ENCODE peak calls at places on chromosomes 7 and 10, in eight cellular contexts. One of them, this sample, is unnamed. For H3K36me3, the result is how much of the 10 kb centered on the place peaks cover.

GRCh38 chr7:231030-231857 is 38.9 kb downstream of the FAM20C start:
- DNase-seq in SJSA1: no peak
- DNase-seq in prostate gland: no peak
- DNase-seq in thyroid gland: no peak
- DNase-seq in brain microvascular endothelial cell: no peak
- DNase-seq in astrocyte: no peak
- DNase-seq in CD4-positive, CD25-positive, alpha-beta regulatory T cell: no peak
- DNase-seq in lower lobe of right lung: no peak
- DNase-seq in this sample: no peak

GRCh38 chr10:99467236-99467999 is 37.0 kb upstream of the GOT1 start:
- DNase-seq in lower lobe of right lung: no peak
- DNase-seq in CD4-positive, CD25-positive, alpha-beta regulatory T cell: no peak
- DNase-seq in brain microvascular endothelial cell: no peak
- DNase-seq in SJSA1: peak
- DNase-seq in prostate gland: no peak
- DNase-seq in thyroid gland: no peak
- DNase-seq in astrocyte: no peak
- DNase-seq in this sample: no peak

GRCh38 chr10:12194752-12195271 is 879 bp downstream of the NUDT5 start:
- DNase-seq in CD4-positive, CD25-positive, alpha-beta regulatory T cell: peak
- DNase-seq in prostate gland: peak
- DNase-seq in thyroid gland: peak
- DNase-seq in astrocyte: peak
- DNase-seq in brain microvascular endothelial cell: peak
- DNase-seq in lower lobe of right lung: peak
- DNase-seq in SJSA1: peak
- DNase-seq in this sample: peak

GRCh38 chr7:124635416-124635815 is 130.2 kb downstream of the GPR37 start:
- DNase-seq in astrocyte: no peak
- DNase-seq in prostate gland: no peak
- DNase-seq in thyroid gland: no peak
- DNase-seq in SJSA1: no peak
- DNase-seq in lower lobe of right lung: no peak
- DNase-seq in brain microvascular endothelial cell: no peak
- DNase-seq in CD4-positive, CD25-positive, alpha-beta regulatory T cell: no peak
- DNase-seq in this sample: no peak

GRCh38 chr10:49228677-49229076 is 40.5 kb upstream of the TMEM273 start:
- DNase-seq in lower lobe of right lung: no peak
- DNase-seq in SJSA1: no peak
- DNase-seq in astrocyte: no peak
- DNase-seq in thyroid gland: no peak
- DNase-seq in prostate gland: no peak
- DNase-seq in brain microvascular endothelial cell: no peak
- DNase-seq in CD4-positive, CD25-positive, alpha-beta regulatory T cell: no peak
- DNase-seq in this sample: no peak

GRCh38 chr7:124570558-124570957 is 195.0 kb downstream of the GPR37 start:
- DNase-seq in brain microvascular endothelial cell: no peak
- DNase-seq in astrocyte: no peak
- DNase-seq in CD4-positive, CD25-positive, alpha-beta regulatory T cell: no peak
- DNase-seq in thyroid gland: no peak
- DNase-seq in prostate gland: no peak
- DNase-seq in SJSA1: no peak
- DNase-seq in lower lobe of right lung: no peak
- DNase-seq in this sample: no peak

GRCh38 chr10:92691042-92691590 is 1.4 kb downstream of the HHEX start:
- DNase-seq in prostate gland: no peak
- DNase-seq in lower lobe of right lung: peak
- DNase-seq in SJSA1: no peak
- DNase-seq in brain microvascular endothelial cell: no peak
- DNase-seq in thyroid gland: peak
- DNase-seq in astrocyte: no peak
- DNase-seq in CD4-positive, CD25-positive, alpha-beta regulatory T cell: no peak
- DNase-seq in this sample: no peak

GRCh38 chr10:113524539-113525490 is 28.0 kb upstream of the HABP2 start:
- DNase-seq in astrocyte: peak
- DNase-seq in prostate gland: no peak
- DNase-seq in lower lobe of right lung: no peak
- DNase-seq in brain microvascular endothelial cell: peak
- DNase-seq in CD4-positive, CD25-positive, alpha-beta regulatory T cell: no peak
- DNase-seq in thyroid gland: no peak
- DNase-seq in SJSA1: peak
- DNase-seq in this sample: peak

GRCh38 chr10:69994262-69994661 is 58.4 kb upstream of the MACROH2A2 start:
- DNase-seq in lower lobe of right lung: no peak
- DNase-seq in CD4-positive, CD25-positive, alpha-beta regulatory T cell: peak
- DNase-seq in SJSA1: peak
- DNase-seq in thyroid gland: no peak
- DNase-seq in prostate gland: no peak
- DNase-seq in brain microvascular endothelial cell: peak
- DNase-seq in astrocyte: peak
- DNase-seq in this sample: no peak

GRCh38 chr7:82404647-82405046 is 38.9 kb downstream of the CACNA2D1 start:
- DNase-seq in SJSA1: no peak
- DNase-seq in thyroid gland: no peak
- DNase-seq in brain microvascular endothelial cell: no peak
- DNase-seq in lower lobe of right lung: no peak
- DNase-seq in astrocyte: no peak
- DNase-seq in prostate gland: no peak
- DNase-seq in CD4-positive, CD25-positive, alpha-beta regulatory T cell: no peak
- DNase-seq in this sample: no peak

GRCh38 chr10:77629775-77630565 is 7.6 kb downstream of the KCNMA1 start:
- DNase-seq in prostate gland: no peak
- DNase-seq in astrocyte: no peak
- DNase-seq in lower lobe of right lung: no peak
- DNase-seq in thyroid gland: no peak
- DNase-seq in SJSA1: peak
- DNase-seq in brain microvascular endothelial cell: peak
- DNase-seq in CD4-positive, CD25-positive, alpha-beta regulatory T cell: no peak
- DNase-seq in this sample: no peak

GRCh38 chr10:91032614-91033248 is 111.8 kb upstream of the ANKRD1 start:
- DNase-seq in prostate gland: no peak
- DNase-seq in SJSA1: no peak
- DNase-seq in brain microvascular endothelial cell: no peak
- DNase-seq in astrocyte: no peak
- DNase-seq in CD4-positive, CD25-positive, alpha-beta regulatory T cell: no peak
- DNase-seq in thyroid gland: no peak
- DNase-seq in lower lobe of right lung: no peak
- DNase-seq in this sample: no peak

GRCh38 chr7:91556956-91557650 is 292.9 kb downstream of the FZD1 start:
- DNase-seq in prostate gland: peak
- DNase-seq in thyroid gland: no peak
- DNase-seq in lower lobe of right lung: no peak
- DNase-seq in SJSA1: peak
- DNase-seq in brain microvascular endothelial cell: no peak
- DNase-seq in CD4-positive, CD25-positive, alpha-beta regulatory T cell: no peak
- DNase-seq in astrocyte: no peak
- DNase-seq in this sample: no peak

GRCh38 chr7:149569025-149569725 is 71.6 kb upstream of the ZNF746 start:
- DNase-seq in SJSA1: no peak
- DNase-seq in CD4-positive, CD25-positive, alpha-beta regulatory T cell: no peak
- DNase-seq in brain microvascular endothelial cell: peak
- DNase-seq in lower lobe of right lung: no peak
- DNase-seq in prostate gland: no peak
- DNase-seq in thyroid gland: no peak
- DNase-seq in astrocyte: peak
- DNase-seq in this sample: no peak

GRCh38 chr10:130045091-130045652 is 65.5 kb downstream of the C10orf143 start:
- DNase-seq in brain microvascular endothelial cell: no peak
- DNase-seq in SJSA1: no peak
- DNase-seq in astrocyte: no peak
- DNase-seq in prostate gland: no peak
- DNase-seq in CD4-positive, CD25-positive, alpha-beta regulatory T cell: no peak
- DNase-seq in lower lobe of right lung: no peak
- DNase-seq in thyroid gland: no peak
- DNase-seq in this sample: no peak

GRCh38 chr7:6384327-6384726 is 63.4 kb downstream of the DAGLB start:
- DNase-seq in astrocyte: no peak
- DNase-seq in prostate gland: no peak
- DNase-seq in SJSA1: no peak
- DNase-seq in brain microvascular endothelial cell: no peak
- DNase-seq in CD4-positive, CD25-positive, alpha-beta regulatory T cell: no peak
- DNase-seq in lower lobe of right lung: no peak
- DNase-seq in thyroid gland: no peak
- DNase-seq in this sample: no peak

GRCh38 chr10:5576780-5577472 is 52.2 kb downstream of the CALML3 start:
- DNase-seq in SJSA1: no peak
- DNase-seq in prostate gland: no peak
- DNase-seq in brain microvascular endothelial cell: no peak
- DNase-seq in thyroid gland: no peak
- DNase-seq in CD4-positive, CD25-positive, alpha-beta regulatory T cell: no peak
- DNase-seq in lower lobe of right lung: peak
- DNase-seq in astrocyte: no peak
- DNase-seq in this sample: no peak

GRCh38 chr10:72597897-72598296 is 28.0 kb downstream of the MICU1 start:
- DNase-seq in SJSA1: no peak
- DNase-seq in lower lobe of right lung: no peak
- DNase-seq in astrocyte: peak
- DNase-seq in CD4-positive, CD25-positive, alpha-beta regulatory T cell: no peak
- DNase-seq in prostate gland: no peak
- DNase-seq in thyroid gland: no peak
- DNase-seq in brain microvascular endothelial cell: no peak
- DNase-seq in this sample: no peak

GRCh38 chr7:141339603-141340002 is 211.6 kb upstream of the AGK start:
- DNase-seq in brain microvascular endothelial cell: no peak
- DNase-seq in lower lobe of right lung: no peak
- DNase-seq in astrocyte: no peak
- DNase-seq in thyroid gland: peak
- DNase-seq in CD4-positive, CD25-positive, alpha-beta regulatory T cell: no peak
- DNase-seq in prostate gland: no peak
- DNase-seq in SJSA1: no peak
- DNase-seq in this sample: no peak

GRCh38 chr7:97847791-97848190 is 24.4 kb downstream of the ASNS start:
- DNase-seq in prostate gland: no peak
- DNase-seq in SJSA1: no peak
- DNase-seq in brain microvascular endothelial cell: no peak
- DNase-seq in CD4-positive, CD25-positive, alpha-beta regulatory T cell: no peak
- DNase-seq in thyroid gland: no peak
- DNase-seq in lower lobe of right lung: no peak
- DNase-seq in astrocyte: no peak
- DNase-seq in this sample: no peak

GRCh38 chr10:13652860-13653259 is 66.1 kb downstream of the PRPF18 start:
- DNase-seq in thyroid gland: no peak
- DNase-seq in astrocyte: no peak
- DNase-seq in prostate gland: no peak
- DNase-seq in brain microvascular endothelial cell: no peak
- DNase-seq in CD4-positive, CD25-positive, alpha-beta regulatory T cell: no peak
- DNase-seq in lower lobe of right lung: no peak
- DNase-seq in SJSA1: no peak
- DNase-seq in this sample: no peak
- H3K36me3 ChIP-seq in thyroid gland: under half
- H3K36me3 ChIP-seq in astrocyte: half or more
- H3K36me3 ChIP-seq in prostate gland: under half
- H3K36me3 ChIP-seq in brain microvascular endothelial cell: half or more
- H3K36me3 ChIP-seq in CD4-positive, CD25-positive, alpha-beta regulatory T cell: under half
- H3K36me3 ChIP-seq in lower lobe of right lung: half or more
- H3K36me3 ChIP-seq in SJSA1: half or more
- H3K36me3 ChIP-seq in this sample: half or more

GRCh38 chr10:88974446-88975376 is 15.9 kb upstream of the FAS start:
- DNase-seq in brain microvascular endothelial cell: no peak
- DNase-seq in thyroid gland: no peak
- DNase-seq in prostate gland: no peak
- DNase-seq in lower lobe of right lung: no peak
- DNase-seq in astrocyte: no peak
- DNase-seq in CD4-positive, CD25-positive, alpha-beta regulatory T cell: peak
- DNase-seq in SJSA1: peak
- DNase-seq in this sample: no peak
- H3K27ac ChIP-seq in brain microvascular endothelial cell: peak
- H3K27ac ChIP-seq in thyroid gland: peak
- H3K27ac ChIP-seq in prostate gland: peak
- H3K27ac ChIP-seq in lower lobe of right lung: peak
- H3K27ac ChIP-seq in astrocyte: no peak
- H3K27ac ChIP-seq in CD4-positive, CD25-positive, alpha-beta regulatory T cell: peak
- H3K27ac ChIP-seq in SJSA1: peak
- H3K27ac ChIP-seq in this sample: peak

DNA sequence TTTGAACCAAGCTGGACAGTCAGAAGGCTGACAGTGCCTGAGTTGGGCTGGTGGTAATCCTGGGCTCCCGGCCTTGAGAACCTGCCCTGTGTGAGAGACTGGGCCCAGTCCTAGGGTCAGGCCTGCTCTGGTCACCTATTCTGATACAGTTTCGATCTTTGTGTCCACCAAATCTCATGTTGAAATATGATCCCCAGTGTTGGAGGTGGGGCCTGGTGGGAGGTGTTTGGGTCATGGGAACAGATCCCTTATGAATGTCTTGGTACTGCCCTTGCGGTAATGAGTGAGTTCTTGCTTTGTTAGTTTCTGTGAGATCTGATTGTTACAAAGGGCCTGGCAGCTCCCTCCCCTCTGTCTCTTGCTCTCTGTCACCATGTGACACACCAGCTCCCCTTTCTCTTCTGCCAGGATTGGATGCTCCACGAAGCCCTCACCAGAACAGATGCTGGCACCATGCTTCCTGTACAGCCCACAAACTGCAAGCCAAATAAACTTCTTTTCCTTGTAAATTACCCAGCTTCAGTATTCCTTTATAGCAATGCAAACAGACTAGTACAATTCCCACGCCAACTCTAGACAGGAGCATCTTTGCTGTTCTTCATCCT is 111.8 kb upstream of the ZNF438 start:
- DNase-seq in SJSA1: peak
- DNase-seq in lower lobe of right lung: no peak
- DNase-seq in brain microvascular endothelial cell: no peak
- DNase-seq in CD4-positive, CD25-positive, alpha-beta regulatory T cell: no peak
- DNase-seq in prostate gland: peak
- DNase-seq in thyroid gland: no peak
- DNase-seq in astrocyte: peak
- DNase-seq in this sample: no peak
- H3K36me3 ChIP-seq in SJSA1: under half
- H3K36me3 ChIP-seq in lower lobe of right lung: under half
- H3K36me3 ChIP-seq in brain microvascular endothelial cell: under half
- H3K36me3 ChIP-seq in CD4-positive, CD25-positive, alpha-beta regulatory T cell: under half
- H3K36me3 ChIP-seq in prostate gland: under half
- H3K36me3 ChIP-seq in thyroid gland: under half
- H3K36me3 ChIP-seq in astrocyte: under half
- H3K36me3 ChIP-seq in this sample: under half

GRCh38 chr7:107627002-107627401 is 33.6 kb upstream of the SLC26A4 start:
- DNase-seq in brain microvascular endothelial cell: no peak
- DNase-seq in prostate gland: no peak
- DNase-seq in CD4-positive, CD25-positive, alpha-beta regulatory T cell: no peak
- DNase-seq in lower lobe of right lung: no peak
- DNase-seq in thyroid gland: no peak
- DNase-seq in SJSA1: no peak
- DNase-seq in astrocyte: no peak
- DNase-seq in this sample: no peak

GRCh38 chr7:107631588-107631987 is 29.0 kb upstream of the SLC26A4 start:
- DNase-seq in CD4-positive, CD25-positive, alpha-beta regulatory T cell: no peak
- DNase-seq in brain microvascular endothelial cell: no peak
- DNase-seq in prostate gland: no peak
- DNase-seq in astrocyte: no peak
- DNase-seq in thyroid gland: peak
- DNase-seq in lower lobe of right lung: no peak
- DNase-seq in SJSA1: no peak
- DNase-seq in this sample: no peak

GRCh38 chr7:107630342-107630741 is 30.3 kb upstream of the SLC26A4 start:
- DNase-seq in astrocyte: no peak
- DNase-seq in CD4-positive, CD25-positive, alpha-beta regulatory T cell: no peak
- DNase-seq in brain microvascular endothelial cell: no peak
- DNase-seq in prostate gland: no peak
- DNase-seq in SJSA1: no peak
- DNase-seq in thyroid gland: no peak
- DNase-seq in lower lobe of right lung: no peak
- DNase-seq in this sample: no peak

GRCh38 chr7:107632466-107632865 is 28.2 kb upstream of the SLC26A4 start:
- DNase-seq in brain microvascular endothelial cell: no peak
- DNase-seq in prostate gland: no peak
- DNase-seq in astrocyte: no peak
- DNase-seq in lower lobe of right lung: no peak
- DNase-seq in SJSA1: no peak
- DNase-seq in CD4-positive, CD25-positive, alpha-beta regulatory T cell: no peak
- DNase-seq in thyroid gland: no peak
- DNase-seq in this sample: no peak

GRCh38 chr7:107628461-107629064 is 32.1 kb upstream of the SLC26A4 start:
- DNase-seq in CD4-positive, CD25-positive, alpha-beta regulatory T cell: peak
- DNase-seq in SJSA1: no peak
- DNase-seq in astrocyte: no peak
- DNase-seq in prostate gland: no peak
- DNase-seq in brain microvascular endothelial cell: no peak
- DNase-seq in lower lobe of right lung: peak
- DNase-seq in thyroid gland: no peak
- DNase-seq in this sample: no peak
- H3K27ac ChIP-seq in CD4-positive, CD25-positive, alpha-beta regulatory T cell: no peak
- H3K27ac ChIP-seq in SJSA1: no peak
- H3K27ac ChIP-seq in astrocyte: no peak
- H3K27ac ChIP-seq in prostate gland: no peak
- H3K27ac ChIP-seq in brain microvascular endothelial cell: no peak
- H3K27ac ChIP-seq in lower lobe of right lung: no peak
- H3K27ac ChIP-seq in thyroid gland: no peak
- H3K27ac ChIP-seq in this sample: no peak